ENCODE peak calls at places on chromosomes 16 and 17, in ten cellular contexts. I is upper lobe of left lung, E is body of pancreas, W is ovary, U is thyroid gland, V is gastrocnemius medialis, B is breast epithelium, C is endothelial cell of umbilical vein, H is sigmoid colon, M is prostate gland. Y is an unnamed sample.

GRCh38 chr17:42677921-42678781 is 1.4 kb upstream of the PLEKHH3 start:
- DNase-seq in I (peak; percentile 94), H (peak; percentile 96), M (peak; percentile 70), W (peak; percentile 91), C (peak; percentile 81), E (peak; percentile 92), B (peak; percentile 74), V (peak; percentile 90), U (peak; percentile 87), Y (peak; percentile 85)

GRCh38 chr17:43449470-43450202 is 34.1 kb upstream of the DHX8 start:
- DNase-seq in B (no peak), M (peak; percentile 69), H (no peak), I (peak; percentile 50), C (no peak), V (no peak), U (no peak), E (peak; percentile 60), W (no peak), Y (peak; percentile 34)

GRCh38 chr17:82843904-82844640 is 4.2 kb upstream of the ZNF750 start:
- DNase-seq in H (peak; percentile 41), E (no peak), V (no peak), I (no peak), M (no peak), B (no peak), U (no peak), C (no peak), W (peak; percentile 21), Y (no peak)

GRCh38 chr16:50494501-50495491 is 53.4 kb upstream of the NKD1 start:
- DNase-seq in M (no peak), E (no peak), W (no peak), B (no peak), V (no peak), I (no peak), U (no peak), C (no peak), H (no peak), Y (peak; percentile 11)

GRCh38 chr17:83124871-83125514 is 45.6 kb downstream of the METRNL start:
- DNase-seq in H (peak; percentile 59), C (no peak), U (no peak), M (no peak), E (no peak), V (no peak), B (no peak), W (peak; percentile 23), I (peak; percentile 19), Y (no peak)

GRCh38 chr16:51144203-51144602 is 6.9 kb downstream of the SALL1 start:
- DNase-seq in C (no peak), U (no peak), W (no peak), I (no peak), B (no peak), V (no peak), H (no peak), M (no peak), E (no peak), Y (no peak)

GRCh38 chr17:6558276-6558675 is 1.9 kb upstream of the PITPNM3 start:
- DNase-seq in C (no peak), B (no peak), H (no peak), M (no peak), I (no peak), U (no peak), W (peak; percentile 53), E (no peak), V (no peak), Y (peak; percentile 58)

GRCh38 chr16:72295914-72296313 is 124.0 kb upstream of the PMFBP1 start:
- DNase-seq in C (no peak), W (no peak), B (no peak), H (no peak), I (no peak), E (no peak), U (no peak), V (no peak), M (no peak), Y (no peak)

GRCh38 chr17:62626719-62627218 is 701 bp upstream of the MRC2 start:
- DNase-seq in I (no peak), C (no peak), W (peak; percentile 88), U (peak; percentile 9), B (no peak), M (no peak), V (peak; percentile 71), E (no peak), H (peak; percentile 92), Y (no peak)

GRCh38 chr16:89112377-89113151 is 18.9 kb downstream of the ACSF3 start:
- DNase-seq in C (no peak), W (no peak), B (no peak), V (no peak), I (no peak), U (no peak), H (no peak), M (no peak), E (no peak), Y (no peak)

GRCh38 chr17:17924131-17924856 is 47.9 kb downstream of the TOM1L2 start:
- DNase-seq in M (no peak), E (no peak), H (no peak), W (no peak), C (no peak), V (no peak), I (no peak), B (no peak), U (peak; percentile 54), Y (no peak)

GRCh38 chr17:57587201-57587870 is 157.8 kb downstream of the CCDC182 start:
- DNase-seq in M (no peak), W (no peak), V (peak; percentile 51), B (no peak), U (no peak), I (no peak), E (no peak), H (no peak), C (no peak), Y (no peak)

GRCh38 chr17:2238432-2239169 is 65.0 kb downstream of the SMG6 start:
- DNase-seq in H (peak; percentile 78), I (no peak), M (peak; percentile 45), U (peak; percentile 47), V (peak; percentile 74), E (no peak), W (no peak), B (no peak), C (peak; percentile 52), Y (no peak)

GRCh38 chr17:83136931-83137330 is 57.5 kb downstream of the METRNL start:
- DNase-seq in M (no peak), H (peak; percentile 46), V (no peak), E (no peak), I (peak; percentile 12), C (no peak), W (peak; percentile 22), B (no peak), U (peak; percentile 36), Y (no peak)

GRCh38 chr17:64785050-64785449 is 122.9 kb upstream of the SMURF2 start:
- DNase-seq in M (no peak), I (no peak), E (no peak), B (no peak), V (no peak), U (no peak), C (no peak), W (no peak), H (peak; percentile 63), Y (no peak)

GRCh38 chr17:60901806-60902205 is 224.2 kb downstream of the BCAS3 start:
- DNase-seq in M (no peak), U (no peak), I (no peak), W (no peak), V (no peak), C (peak; percentile 7), E (no peak), B (no peak), H (no peak), Y (no peak)

GRCh38 chr17:30958187-30958586 is 12.7 kb upstream of the RNF135 start:
- DNase-seq in W (no peak), U (peak; percentile 54), E (no peak), H (no peak), B (no peak), I (peak; percentile 60), V (no peak), C (no peak), M (no peak), Y (no peak)

GRCh38 chr16:11053916-11054460 is 109.6 kb downstream of the CLEC16A start:
- DNase-seq in W (no peak), C (no peak), H (peak; percentile 50), E (no peak), U (peak; percentile 57), M (no peak), V (no peak), B (no peak), I (no peak), Y (no peak)

GRCh38 chr17:63961355-63962207 is 11.1 kb downstream of the SCN4A start:
- DNase-seq in U (peak; percentile 85), H (peak; percentile 86), B (no peak), I (peak; percentile 80), M (no peak), V (peak; percentile 94), E (peak; percentile 61), W (peak; percentile 85), C (peak; percentile 70), Y (peak; percentile 44)

GRCh38 chr17:18258356-18259038 is at the start of gene FLII:
- DNase-seq in H (peak; percentile 78), W (peak; percentile 75), M (peak; percentile 36), I (peak; percentile 59), V (peak; percentile 49), C (peak; percentile 48), U (peak; percentile 64), B (no peak), E (peak; percentile 63), Y (peak; percentile 61)

GRCh38 chr16:12716658-12717057 is 87.0 kb downstream of the CPPED1 start:
- DNase-seq in C (no peak), I (no peak), E (no peak), H (no peak), M (no peak), W (no peak), U (no peak), V (no peak), B (no peak), Y (no peak)

GRCh38 chr16:2974319-2975056 is 5.3 kb downstream of the PAQR4 start:
- DNase-seq in W (no peak), I (no peak), V (no peak), U (no peak), H (no peak), E (no peak), M (no peak), B (no peak), C (no peak), Y (no peak)
- TF ChIP-seq POLR2A in W (no peak), I (no peak), V (no peak), U (no peak), H (no peak), E (no peak), M (no peak), B (no peak), C (no peak), Y (no peak)

GRCh38 chr16:25799816-25800215 is 108.1 kb downstream of the HS3ST4 start:
- DNase-seq in E (no peak), H (no peak), U (no peak), W (no peak), V (no peak), I (no peak), M (no peak), C (no peak), B (no peak), Y (no peak)
- H3K27ac ChIP-seq in E (no peak overlapping the region), H (no peak overlapping the region), U (no peak overlapping the region), W (no peak overlapping the region), V (no peak overlapping the region), I (no peak overlapping the region), M (no peak overlapping the region), C (no peak overlapping the region), B (no peak overlapping the region), Y (no peak overlapping the region)

GRCh38 chr16:2047330-2048115 is at the start of the genes NTHL1 and TSC2:
- DNase-seq in C (peak; percentile 97), E (peak; percentile 96), I (peak; percentile 98), U (peak; percentile 97), V (peak; percentile 94), W (peak; percentile 98), B (peak; percentile 95), H (peak; percentile 98), M (peak; percentile 97), Y (peak; percentile 97)
- TF ChIP-seq POLR2A in C (peak; percentile 88), E (no peak), I (no peak), U (peak; percentile 69), V (peak; percentile 45), W (peak; percentile 26), B (no peak), H (no peak), M (no peak), Y (no peak)

GRCh38 chr17:77494664-77495435 is 354.1 kb downstream of the SEC14L1 start:
- DNase-seq in B (peak; percentile 63), U (peak; percentile 81), I (peak; percentile 84), W (peak; percentile 86), H (peak; percentile 93), V (peak; percentile 65), M (peak; percentile 79), C (peak; percentile 60), E (peak; percentile 80), Y (peak; percentile 82)
- H3K27ac ChIP-seq in B (no peak overlapping the region), U (no peak overlapping the region), I (no peak overlapping the region), W (no peak overlapping the region), H (peak overlapping the region; percentile 87), V (no peak overlapping the region), M (no peak overlapping the region), C (no peak overlapping the region), E (no peak overlapping the region), Y (peak overlapping the region; percentile 35)